ENCODE peak calls at places on chromosome 5, in four cellular contexts. R, N, L and G are unnamed samples.

GRCh38 chr5:173573126-173573960 is 43.1 kb downstream of the BOD1 start:
- DNase-seq in R (peak), N (peak), L (peak), G (peak)

GRCh38 chr5:143418140-143418866 is 14.8 kb upstream of the NR3C1 start:
- DNase-seq in L (no peak), N (no peak), R (no peak), G (no peak)

GRCh38 chr5:54867310-54867944 is 118.0 kb downstream of the ESM1 start:
- DNase-seq in N (peak), L (peak), R (peak), G (peak)

GRCh38 chr5:17058438-17058837 is 122.3 kb upstream of the MYO10 start:
- DNase-seq in L (no peak), N (peak), R (peak), G (no peak)

GRCh38 chr5:149809919-149810691 is 80.0 kb downstream of the PPARGC1B start:
- DNase-seq in R (no peak), L (no peak), N (no peak), G (no peak)

GRCh38 chr5:58042933-58043606 is 416.8 kb downstream of the PLK2 start:
- DNase-seq in N (no peak), R (no peak), L (peak), G (no peak)

GRCh38 chr5:173451651-173452050 is 123.4 kb upstream of the STC2 start:
- DNase-seq in N (peak), L (no peak), R (no peak), G (no peak)

GRCh38 chr5:61020415-61020814 is 75.4 kb downstream of the NDUFAF2 start:
- DNase-seq in R (peak), L (peak), N (peak), G (no peak)

GRCh38 chr5:161134123-161134522 is 282.1 kb upstream of the ATP10B start:
- DNase-seq in R (no peak), N (no peak), L (no peak), G (no peak)

GRCh38 chr5:33588654-33589372 is 148.0 kb downstream of the TARS1 start:
- DNase-seq in L (no peak), N (no peak), R (no peak), G (peak)

GRCh38 chr5:73565969-73566547 is 515 bp downstream of the UTP15 start:
- DNase-seq in N (no peak), R (no peak), L (no peak), G (no peak)

GRCh38 chr5:173592050-173592669 is 24.3 kb downstream of the BOD1 start:
- DNase-seq in L (no peak), R (no peak), N (peak), G (peak)

GRCh38 chr5:128844354-128844923 is 120.8 kb upstream of the SLC27A6 start:
- DNase-seq in N (peak), R (no peak), L (peak), G (peak)

GRCh38 chr5:93677344-93678021 is 63.9 kb downstream of the POU5F2 start:
- DNase-seq in L (peak), R (peak), N (peak), G (peak)

GRCh38 chr5:41404757-41405156 is 105.6 kb downstream of the PLCXD3 start:
- DNase-seq in L (peak), N (peak), R (no peak), G (no peak)

GRCh38 chr5:54021413-54022155 is 288.8 kb downstream of the ARL15 start:
- DNase-seq in R (no peak), N (peak), L (peak), G (peak)

GRCh38 chr5:86917117-86917579 is 299.4 kb downstream of the COX7C start:
- DNase-seq in N (peak), R (peak), L (peak), G (peak)

GRCh38 chr5:104909803-104910202 is 1347.2 kb upstream of the NUDT12 start:
- DNase-seq in R (peak), N (peak), L (no peak), G (no peak)

GRCh38 chr5:149646564-149646963 is 65.3 kb downstream of the ARHGEF37 start:
- DNase-seq in R (peak), L (peak), N (no peak), G (no peak)

GRCh38 chr5:116527587-116527986 is 47.0 kb downstream of the SEMA6A start:
- DNase-seq in L (no peak), N (no peak), R (no peak), G (no peak)